ENCODE peak calls at places on chromosomes 1 and 21, in five cellular contexts. One of them, this sample, is unnamed.

GRCh38 chr1:198667796-198668195 is 29.0 kb downstream of the PTPRC start:
- DNase-seq in heart left ventricle: no peak
- DNase-seq in left ventricle myocardium inferior: no peak
- DNase-seq in mammary epithelial cell: no peak
- DNase-seq in PC-3: no peak
- DNase-seq in this sample: no peak

GRCh38 chr21:46636550-46637289 is 1.2 kb downstream of the PRMT2 start:
- DNase-seq in PC-3: peak; percentile 2
- DNase-seq in mammary epithelial cell: no peak
- DNase-seq in heart left ventricle: no peak
- DNase-seq in left ventricle myocardium inferior: no peak
- DNase-seq in this sample: no peak

GRCh38 chr1:60386259-60386658 is 312.7 kb upstream of the C1orf87 start:
- DNase-seq in mammary epithelial cell: no peak
- DNase-seq in PC-3: no peak
- DNase-seq in left ventricle myocardium inferior: no peak
- DNase-seq in heart left ventricle: no peak
- DNase-seq in this sample: no peak

GRCh38 chr1:165254376-165254775 is 102.1 kb downstream of the LMX1A start:
- DNase-seq in heart left ventricle: no peak
- DNase-seq in mammary epithelial cell: no peak
- DNase-seq in left ventricle myocardium inferior: no peak
- DNase-seq in PC-3: no peak
- DNase-seq in this sample: no peak

GRCh38 chr1:62823556-62823955 is 39.6 kb downstream of the ATG4C start:
- DNase-seq in mammary epithelial cell: peak; percentile 21
- DNase-seq in left ventricle myocardium inferior: no peak
- DNase-seq in PC-3: no peak
- DNase-seq in heart left ventricle: no peak
- DNase-seq in this sample: no peak

GRCh38 chr1:54464477-54465146 is 58.4 kb upstream of the SSBP3 start:
- DNase-seq in mammary epithelial cell: no peak
- DNase-seq in PC-3: no peak
- DNase-seq in left ventricle myocardium inferior: no peak
- DNase-seq in heart left ventricle: no peak
- DNase-seq in this sample: peak; percentile 64

GRCh38 chr1:17535300-17535937 is 4.1 kb upstream of the ARHGEF10L start:
- DNase-seq in left ventricle myocardium inferior: no peak
- DNase-seq in PC-3: no peak
- DNase-seq in mammary epithelial cell: no peak
- DNase-seq in heart left ventricle: no peak
- DNase-seq in this sample: no peak

GRCh38 chr21:29360799-29361765 is 62.4 kb downstream of the BACH1 start:
- DNase-seq in mammary epithelial cell: peak; percentile 9
- DNase-seq in left ventricle myocardium inferior: no peak
- DNase-seq in PC-3: peak; percentile 43
- DNase-seq in heart left ventricle: no peak
- DNase-seq in this sample: no peak

GRCh38 chr1:211537253-211537652 is 41.7 kb downstream of the SLC30A1 start:
- DNase-seq in heart left ventricle: no peak
- DNase-seq in mammary epithelial cell: no peak
- DNase-seq in PC-3: peak; percentile 61
- DNase-seq in left ventricle myocardium inferior: no peak
- DNase-seq in this sample: no peak

GRCh38 chr1:27400035-27400962 is 7.9 kb downstream of the GPR3 start:
- DNase-seq in mammary epithelial cell: no peak
- DNase-seq in PC-3: peak; percentile 21
- DNase-seq in heart left ventricle: no peak
- DNase-seq in left ventricle myocardium inferior: no peak
- DNase-seq in this sample: no peak

GRCh38 chr1:13813398-13814012 is 113.5 kb downstream of the PRDM2 start:
- DNase-seq in left ventricle myocardium inferior: no peak
- DNase-seq in PC-3: no peak
- DNase-seq in mammary epithelial cell: no peak
- DNase-seq in heart left ventricle: no peak
- DNase-seq in this sample: no peak

GRCh38 chr1:243447342-243447741 is 191.5 kb downstream of the SDCCAG8 start:
- DNase-seq in left ventricle myocardium inferior: no peak
- DNase-seq in PC-3: peak; percentile 42
- DNase-seq in mammary epithelial cell: peak; percentile 18
- DNase-seq in heart left ventricle: peak; percentile 58
- DNase-seq in this sample: no peak

DNA sequence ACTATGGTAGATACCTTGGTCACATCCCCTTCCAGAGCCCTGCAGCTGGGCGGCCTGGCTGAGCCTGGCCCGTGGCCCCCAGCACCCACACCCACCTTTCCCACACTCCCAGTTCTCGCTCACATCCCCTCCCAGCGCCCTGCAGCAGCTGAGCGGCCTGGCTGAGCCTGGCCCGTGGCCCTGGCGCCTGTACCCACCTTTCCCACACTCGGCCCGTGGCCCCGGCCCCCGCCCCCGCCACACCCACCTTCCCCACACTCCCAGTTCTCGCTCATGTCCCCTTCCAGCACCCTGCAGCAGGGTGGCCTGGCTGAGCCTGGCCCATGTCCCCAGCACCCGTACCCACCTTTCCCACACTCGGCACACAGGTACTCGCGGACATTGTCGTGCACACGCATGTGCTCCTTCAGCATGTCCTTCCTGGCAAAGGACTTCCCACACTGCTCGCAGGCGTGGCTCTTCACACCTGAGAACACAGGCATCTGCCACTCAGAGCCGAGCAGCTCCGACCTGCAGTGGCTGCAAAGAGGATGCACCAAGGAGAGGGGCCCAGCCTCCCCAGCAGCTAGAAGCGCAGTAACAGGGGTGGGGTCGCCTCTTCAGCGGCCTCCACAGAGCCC is 52.5 kb upstream of the RIPK4 start:
- DNase-seq in heart left ventricle: no peak
- DNase-seq in PC-3: no peak
- DNase-seq in mammary epithelial cell: no peak
- DNase-seq in left ventricle myocardium inferior: no peak
- DNase-seq in this sample: no peak
- TF ChIP-seq CTCF in heart left ventricle: no peak
- TF ChIP-seq CTCF in PC-3: no peak
- TF ChIP-seq CTCF in mammary epithelial cell: no peak
- TF ChIP-seq CTCF in left ventricle myocardium inferior: no peak
- TF ChIP-seq CTCF in this sample: no peak

DNA sequence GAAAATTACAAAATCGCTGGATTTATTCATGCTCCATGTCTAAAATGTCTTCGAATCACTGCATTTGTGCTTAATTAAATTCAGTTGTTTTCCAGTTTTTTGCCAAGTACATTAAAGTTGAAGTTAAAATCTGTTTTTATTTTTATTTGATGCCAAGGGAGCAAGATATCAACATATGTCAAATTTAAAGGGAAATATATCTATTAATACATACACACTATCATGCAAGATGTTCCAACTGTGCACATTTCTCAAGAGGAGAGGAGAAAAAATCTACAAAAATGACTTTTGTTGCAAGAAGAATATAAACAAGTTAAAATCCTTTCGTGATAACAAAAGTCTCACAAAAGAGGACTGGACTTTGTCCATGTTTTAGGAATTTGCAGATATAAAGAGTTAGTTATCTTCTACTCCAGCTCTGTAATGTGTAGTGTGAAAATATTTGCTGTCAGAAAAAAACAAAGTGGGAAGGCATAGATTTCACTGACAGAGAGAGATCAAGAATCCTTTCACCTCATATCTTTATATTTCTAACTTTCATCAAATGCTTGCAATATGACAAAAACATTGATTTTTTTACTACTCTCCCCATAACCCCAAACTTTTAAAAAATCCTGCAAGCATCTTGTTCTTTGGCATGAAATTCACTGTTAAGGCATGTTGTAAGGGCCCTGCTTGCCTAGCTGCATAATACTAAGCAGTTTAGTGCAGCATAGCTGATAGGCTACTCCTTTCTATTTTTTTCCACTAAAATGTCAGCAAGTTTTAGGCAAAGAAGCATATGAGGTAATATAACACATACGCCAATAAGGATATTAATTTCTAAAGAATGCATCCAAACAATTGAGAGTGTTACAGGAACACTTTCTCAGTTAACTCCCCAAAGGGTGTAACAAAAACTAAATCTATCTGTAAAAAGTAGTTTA is 340.2 kb upstream of the ADAMTS5 start:
- DNase-seq in PC-3: no peak
- DNase-seq in heart left ventricle: no peak
- DNase-seq in left ventricle myocardium inferior: no peak
- DNase-seq in mammary epithelial cell: no peak
- DNase-seq in this sample: no peak
- H3K27ac ChIP-seq in PC-3: no peak overlapping the region
- H3K27ac ChIP-seq in heart left ventricle: peak overlapping the region; percentile 33
- H3K27ac ChIP-seq in left ventricle myocardium inferior: peak overlapping the region; percentile 59
- H3K27ac ChIP-seq in mammary epithelial cell: no peak overlapping the region
- H3K27ac ChIP-seq in this sample: peak overlapping the region; percentile 12

GRCh38 chr21:44920694-44921604 is at the start of gene ITGB2:
- DNase-seq in PC-3: no peak
- DNase-seq in mammary epithelial cell: no peak
- DNase-seq in heart left ventricle: peak; percentile 72
- DNase-seq in left ventricle myocardium inferior: peak; percentile 56
- DNase-seq in this sample: no peak

GRCh38 chr21:44918107-44918470 is 2.6 kb downstream of the ITGB2 start:
- DNase-seq in mammary epithelial cell: no peak
- DNase-seq in PC-3: no peak
- DNase-seq in left ventricle myocardium inferior: no peak
- DNase-seq in heart left ventricle: no peak
- DNase-seq in this sample: no peak

GRCh38 chr21:44918581-44919033 is 2.1 kb downstream of the ITGB2 start:
- DNase-seq in PC-3: no peak
- DNase-seq in left ventricle myocardium inferior: no peak
- DNase-seq in mammary epithelial cell: no peak
- DNase-seq in heart left ventricle: no peak
- DNase-seq in this sample: no peak

GRCh38 chr21:44919913-44920693 is 596 bp downstream of the ITGB2 start:
- DNase-seq in heart left ventricle: peak; percentile 17
- DNase-seq in PC-3: no peak
- DNase-seq in mammary epithelial cell: no peak
- DNase-seq in left ventricle myocardium inferior: peak; percentile 10
- DNase-seq in this sample: no peak

DNA sequence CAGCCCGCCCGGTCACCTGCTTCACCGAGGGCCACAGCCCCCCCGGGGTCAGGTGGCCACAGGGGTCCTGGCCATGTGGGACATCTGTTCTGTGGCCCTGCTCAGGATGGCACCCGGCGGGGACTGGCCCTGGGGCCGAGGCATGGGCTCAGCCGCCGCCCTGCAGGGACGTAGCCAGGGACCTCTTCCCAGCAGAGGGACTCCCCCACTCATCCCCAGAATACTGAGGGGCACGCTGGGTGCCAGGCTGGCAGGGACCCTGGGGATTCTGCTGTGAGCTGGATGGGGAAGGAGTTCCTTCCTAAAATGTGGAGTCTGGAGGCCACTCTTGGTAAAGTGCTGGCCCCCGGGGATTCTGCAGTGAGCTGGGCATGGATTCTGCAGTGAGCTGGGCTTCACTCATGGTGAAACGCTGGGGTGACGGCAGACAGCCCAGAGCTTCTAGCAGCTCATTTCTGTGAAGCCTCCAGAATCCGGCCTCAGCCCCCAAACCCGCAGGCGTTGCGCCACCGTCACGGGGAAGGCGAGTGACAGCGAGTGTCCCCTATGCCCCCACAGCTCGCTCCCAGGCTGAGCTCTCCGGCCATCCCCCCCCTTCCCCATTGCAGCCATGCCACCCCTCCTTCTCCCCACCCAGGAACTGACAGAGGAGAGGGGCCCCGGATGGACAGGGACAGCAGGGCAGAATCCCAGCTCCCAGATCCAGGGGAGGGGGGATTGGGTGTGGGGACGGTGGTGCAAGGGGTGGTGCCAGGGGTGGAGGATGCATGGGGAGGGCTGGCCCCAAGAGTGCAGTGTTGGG is 1.4 kb downstream of the ITGB2 start:
- DNase-seq in heart left ventricle: no peak
- DNase-seq in PC-3: no peak
- DNase-seq in mammary epithelial cell: no peak
- DNase-seq in left ventricle myocardium inferior: peak; percentile 22
- DNase-seq in this sample: no peak
- H3K4me3 ChIP-seq in heart left ventricle: peak overlapping the region; percentile 76
- H3K4me3 ChIP-seq in PC-3: no peak overlapping the region
- H3K4me3 ChIP-seq in mammary epithelial cell: no peak overlapping the region
- H3K4me3 ChIP-seq in left ventricle myocardium inferior: peak overlapping the region; percentile 48
- H3K4me3 ChIP-seq in this sample: peak overlapping the region; percentile 62

DNA sequence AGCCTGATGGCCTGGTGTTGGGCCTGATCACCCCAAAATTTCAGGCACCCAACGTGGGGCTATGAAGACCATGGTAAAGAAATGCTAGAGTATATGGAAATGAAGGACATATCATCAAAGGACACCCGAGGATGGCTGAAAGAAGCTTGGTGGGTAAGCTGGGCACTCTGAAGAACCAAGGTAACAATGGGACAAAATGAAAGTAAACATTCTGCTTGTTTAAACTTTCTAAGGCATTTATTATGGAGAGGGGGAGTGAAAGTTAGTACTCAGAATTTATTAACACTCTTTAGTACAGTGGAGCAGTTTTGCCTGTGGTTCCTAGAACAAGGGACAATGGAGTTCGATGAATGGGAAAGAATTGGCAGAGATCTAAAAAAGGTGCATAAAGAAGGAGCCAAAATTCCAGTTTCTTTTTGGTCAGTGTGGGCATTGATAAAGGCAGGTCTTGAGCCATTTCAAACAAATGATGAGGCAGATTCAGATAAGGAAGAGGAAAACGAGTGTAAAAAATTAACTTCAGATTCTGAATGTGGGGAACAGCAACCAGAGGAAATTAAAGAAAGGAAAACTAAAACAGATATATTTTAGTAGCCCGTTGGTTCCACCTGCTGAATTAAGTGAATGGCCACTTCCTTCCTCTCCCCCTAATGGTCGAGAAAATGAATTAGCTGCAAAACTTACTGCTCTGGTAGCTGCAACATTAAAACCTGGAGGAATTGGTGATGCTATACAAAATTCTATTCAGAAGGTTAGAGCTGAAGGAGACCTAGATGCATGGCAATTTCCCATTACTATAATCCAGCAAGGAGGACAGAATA is 8.4 kb upstream of the PM20D1 start:
- DNase-seq in PC-3: no peak
- DNase-seq in mammary epithelial cell: no peak
- DNase-seq in heart left ventricle: no peak
- DNase-seq in left ventricle myocardium inferior: no peak
- DNase-seq in this sample: no peak
- TF ChIP-seq CTCF in PC-3: no peak
- TF ChIP-seq CTCF in mammary epithelial cell: no peak
- TF ChIP-seq CTCF in heart left ventricle: no peak
- TF ChIP-seq CTCF in left ventricle myocardium inferior: peak; percentile 13
- TF ChIP-seq CTCF in this sample: no peak